ENCODE peak calls at places on chromosome 13, in five cellular contexts. Z is skeletal muscle cell; Y is fibroblast of the aortic adventitia; W is naive thymus-derived CD4-positive, alpha-beta T cell; T is heart left ventricle. H is an unnamed sample.

GRCh38 chr13:43693639-43694038 is 93.1 kb downstream of the ENOX1 start:
- DNase-seq in Z (no peak), Y (no peak), W (no peak), T (no peak), H (no peak)

GRCh38 chr13:73045036-73045435 is 13.8 kb upstream of the KLF5 start:
- DNase-seq in Z (no peak), Y (no peak), W (no peak), T (no peak), H (no peak)

GRCh38 chr13:40317980-40318327 is 348.5 kb downstream of the FOXO1 start:
- DNase-seq in Z (no peak), Y (no peak), W (no peak), T (no peak), H (no peak)

GRCh38 chr13:21541980-21542379 is 62.0 kb downstream of the MICU2 start:
- DNase-seq in Z (no peak), Y (no peak), W (no peak), T (no peak), H (no peak)

GRCh38 chr13:26348966-26349365 is 95.0 kb downstream of the CDK8 start:
- DNase-seq in Z (no peak), Y (no peak), W (no peak), T (no peak), H (no peak)

GRCh38 chr13:40692946-40693345 is 26.5 kb upstream of the FOXO1 start:
- DNase-seq in Z (no peak), Y (peak), W (no peak), T (no peak), H (no peak)

GRCh38 chr13:30319703-30320102 is 12.4 kb upstream of the KATNAL1 start:
- DNase-seq in Z (no peak), Y (peak), W (no peak), T (no peak), H (no peak)

GRCh38 chr13:75385708-75386083 is 96.3 kb downstream of the TBC1D4 start:
- DNase-seq in Z (no peak), Y (no peak), W (no peak), T (no peak), H (no peak)

GRCh38 chr13:109408596-109409382 is 377.6 kb downstream of the IRS2 start:
- DNase-seq in Z (no peak), Y (no peak), W (no peak), T (no peak), H (no peak)

GRCh38 chr13:105773887-105774538 is 761.4 kb downstream of the EFNB2 start:
- DNase-seq in Z (no peak), Y (no peak), W (no peak), T (no peak), H (no peak)

GRCh38 chr13:28392428-28392827 is 102.5 kb downstream of the FLT1 start:
- DNase-seq in Z (no peak), Y (peak), W (no peak), T (no peak), H (no peak)

GRCh38 chr13:107025991-107026390 is 458.1 kb upstream of the ARGLU1 start:
- DNase-seq in Z (no peak), Y (no peak), W (no peak), T (peak), H (no peak)

GRCh38 chr13:21668665-21669599 is 1.9 kb upstream of the FGF9 start:
- DNase-seq in Z (no peak), Y (peak), W (peak), T (no peak), H (no peak)

GRCh38 chr13:109113427-109113826 is 484.0 kb downstream of the MYO16 start:
- DNase-seq in Z (no peak), Y (no peak), W (no peak), T (no peak), H (no peak)

GRCh38 chr13:47310376-47310775 is 413.5 kb upstream of the HTR2A start:
- DNase-seq in Z (no peak), Y (no peak), W (no peak), T (no peak), H (no peak)

GRCh38 chr13:30147380-30147779 is 160.0 kb downstream of the KATNAL1 start:
- DNase-seq in Z (no peak), Y (no peak), W (no peak), T (no peak), H (no peak)

GRCh38 chr13:105735269-105735668 is 800.2 kb downstream of the EFNB2 start:
- DNase-seq in Z (no peak), Y (no peak), W (no peak), T (no peak), H (no peak)

GRCh38 chr13:70732611-70733010 is 624.4 kb upstream of the KLHL1 start:
- DNase-seq in Z (no peak), Y (no peak), W (no peak), T (no peak), H (no peak)

DNA sequence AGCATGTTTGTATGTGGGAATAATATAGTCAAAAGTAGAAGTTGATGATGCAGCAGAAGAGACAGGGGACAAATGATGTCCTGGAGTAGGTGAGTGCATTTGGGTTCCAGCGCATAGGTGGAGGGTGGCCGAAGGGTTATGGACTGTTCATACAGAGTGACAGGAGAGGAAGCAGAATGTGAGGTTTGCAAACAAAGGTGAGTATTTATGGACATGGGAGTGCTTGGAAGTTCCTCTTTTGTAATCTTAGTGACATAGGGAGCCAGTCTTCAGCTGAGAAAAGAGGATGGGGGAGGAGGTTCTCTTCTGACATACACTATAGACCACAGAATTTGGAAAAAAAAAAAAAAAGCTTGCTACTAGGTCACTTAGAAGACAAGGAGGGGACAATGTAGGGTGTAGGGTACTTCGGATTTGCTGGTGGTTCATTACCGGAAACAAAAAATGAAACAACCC is 331.6 kb downstream of the DLEU7 start:
- DNase-seq in Z (no peak), Y (no peak), W (no peak), T (no peak), H (peak)
- H3K4me3 ChIP-seq in Z (no peak), Y (no peak), W (peak), T (peak), H (peak)

DNA sequence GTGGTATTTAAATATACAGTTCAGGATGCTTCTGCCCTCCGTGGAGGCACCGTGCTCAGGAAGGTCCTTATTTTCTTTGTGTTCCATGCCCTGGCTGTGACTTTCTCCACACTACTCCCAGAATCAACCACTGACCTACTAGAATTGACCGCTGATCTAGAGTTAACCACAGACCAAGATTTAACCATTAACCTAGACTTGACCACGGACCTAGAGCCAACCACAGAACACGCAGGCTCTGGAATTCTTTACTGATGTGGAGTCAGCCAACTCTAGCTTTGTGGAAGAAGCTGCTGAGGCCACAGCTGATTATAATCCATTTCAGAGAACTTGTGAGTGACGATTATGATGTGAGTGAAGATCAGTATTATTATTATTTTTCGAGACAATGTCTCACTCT is 18.0 kb downstream of the GTF2F2 start:
- DNase-seq in Z (no peak), Y (no peak), W (no peak), T (no peak), H (no peak)
- H3K4me3 ChIP-seq in Z (no peak), Y (no peak), W (no peak), T (no peak), H (no peak)

GRCh38 chr13:98921015-98921414 is 56.8 kb downstream of the DOCK9 start:
- DNase-seq in Z (no peak), Y (no peak), W (no peak), T (no peak), H (no peak)

GRCh38 chr13:98915563-98916348 is 62.1 kb downstream of the DOCK9 start:
- DNase-seq in Z (no peak), Y (no peak), W (no peak), T (no peak), H (no peak)

GRCh38 chr13:98919566-98919965 is 58.3 kb downstream of the DOCK9 start:
- DNase-seq in Z (no peak), Y (no peak), W (no peak), T (no peak), H (peak)

GRCh38 chr13:98916403-98916802 is 61.5 kb downstream of the DOCK9 start:
- DNase-seq in Z (no peak), Y (no peak), W (no peak), T (no peak), H (no peak)

GRCh38 chr13:98918771-98919170 is 59.1 kb downstream of the DOCK9 start:
- DNase-seq in Z (no peak), Y (no peak), W (peak), T (no peak), H (no peak)
- H3K4me3 ChIP-seq in Z (no peak), Y (no peak), W (no peak), T (no peak), H (no peak)

GRCh38 chr13:114264886-114265611 is 16.4 kb upstream of the UPF3A start:
- DNase-seq in Z (peak), Y (peak), W (no peak), T (no peak), H (no peak)
- H3K4me3 ChIP-seq in Z (no peak), Y (no peak), W (no peak), T (no peak), H (no peak)

H was measured in GM06990.